ENCODE peak calls at places on chromosomes 13 and 19, in six cellular contexts. T is IMR-90, D is ovary, F is endodermal cell, P is AG10803, Y is PC-3. S is an unnamed sample.
A peak's percentile ranks its signal among the peaks of the same experiment; 100 is the strongest.

GRCh38 chr19:40523322-40524047 is 53.2 kb upstream of the SHKBP1 start:
- DNase-seq in T (peak; percentile 44), Y (peak; percentile 66), D (peak; percentile 68), P (peak; percentile 49), F (peak; percentile 95), S (peak; percentile 67)

GRCh38 chr19:43575955-43576451 is 402 bp downstream of the PINLYP start:
- DNase-seq in Y (no peak), P (no peak), T (no peak), F (no peak), D (peak; percentile 54), S (no peak)

GRCh38 chr13:113649212-113649611 is 8.8 kb downstream of the ATP4B start:
- DNase-seq in T (no peak), Y (no peak), F (peak; percentile 49), D (peak; percentile 19), P (no peak), S (no peak)

GRCh38 chr19:45254044-45254531 is 3.0 kb downstream of the MARK4 start:
- DNase-seq in P (no peak), F (peak; percentile 49), Y (no peak), D (no peak), T (no peak), S (no peak)

GRCh38 chr19:5186293-5187050 is 154.1 kb downstream of the PTPRS start:
- DNase-seq in D (no peak), F (no peak), Y (no peak), P (peak; percentile 98), T (peak; percentile 67), S (no peak)

GRCh38 chr13:30159446-30159839 is 147.9 kb downstream of the KATNAL1 start:
- DNase-seq in F (peak; percentile 55), D (no peak), Y (peak; percentile 22), T (peak; percentile 94), P (peak; percentile 75), S (no peak)

GRCh38 chr19:48372904-48373303 is 8.7 kb downstream of the SYNGR4 start:
- DNase-seq in D (no peak), F (no peak), T (no peak), P (no peak), Y (peak; percentile 88), S (no peak)

GRCh38 chr19:36111200-36111539 is 227 bp downstream of the OVOL3 start:
- DNase-seq in Y (no peak), F (no peak), D (no peak), T (no peak), P (no peak), S (no peak)

GRCh38 chr13:109644069-109644750 is 142.2 kb downstream of the IRS2 start:
- DNase-seq in F (no peak), P (no peak), T (no peak), D (no peak), Y (peak; percentile 75), S (no peak)

GRCh38 chr19:29263305-29264080 is 50.5 kb upstream of the UQCRFS1 start:
- DNase-seq in P (peak; percentile 33), D (peak; percentile 51), T (peak; percentile 17), F (peak; percentile 92), Y (peak; percentile 35), S (no peak)

GRCh38 chr13:24032252-24032651 is 128.3 kb upstream of the SPATA13 start:
- DNase-seq in F (no peak), T (peak; percentile 84), P (peak; percentile 98), D (no peak), Y (no peak), S (no peak)

GRCh38 chr13:114142640-114143490 is 10.4 kb upstream of the RASA3 start:
- DNase-seq in F (peak; percentile 64), D (peak; percentile 23), P (no peak), Y (no peak), T (peak; percentile 65), S (no peak)

GRCh38 chr13:29449726-29450125 is 145.8 kb downstream of the SLC7A1 start:
- DNase-seq in F (no peak), P (no peak), T (no peak), Y (no peak), D (no peak), S (no peak)

GRCh38 chr19:10780368-10780767 is 55.6 kb downstream of the TMED1 start:
- DNase-seq in Y (no peak), P (peak; percentile 24), F (no peak), D (no peak), T (peak; percentile 54), S (peak; percentile 80)

GRCh38 chr19:17281391-17282304 is at the start of gene ANKLE1:
- DNase-seq in P (no peak), D (peak; percentile 52), F (peak; percentile 86), T (no peak), Y (no peak), S (no peak)

GRCh38 chr19:32363175-32363574 is 17.8 kb downstream of the ZNF507 start:
- DNase-seq in T (peak; percentile 45), D (no peak), P (peak; percentile 53), Y (peak; percentile 58), F (no peak), S (no peak)

GRCh38 chr13:75345191-75345590 is 136.8 kb downstream of the TBC1D4 start:
- DNase-seq in Y (no peak), T (peak; percentile 57), D (no peak), P (peak; percentile 6), F (no peak), S (no peak)

GRCh38 chr19:3699741-3700241 is 477 bp downstream of the PIP5K1C start:
- DNase-seq in Y (no peak), F (no peak), D (no peak), P (no peak), T (no peak), S (no peak)

GRCh38 chr19:3699071-3699740 is 1.1 kb downstream of the PIP5K1C start:
- DNase-seq in T (peak; percentile 34), Y (peak; percentile 24), D (peak; percentile 62), P (peak; percentile 76), F (peak; percentile 50), S (peak; percentile 65)

GRCh38 chr19:3697671-3698385 is 2.4 kb downstream of the PIP5K1C start:
- DNase-seq in D (no peak), Y (no peak), F (no peak), T (no peak), P (no peak), S (no peak)

GRCh38 chr19:3697094-3697493 is 3.2 kb downstream of the PIP5K1C start:
- DNase-seq in F (no peak), P (no peak), T (no peak), Y (no peak), D (no peak), S (no peak)

GRCh38 chr19:3698386-3698950 is 1.8 kb downstream of the PIP5K1C start:
- DNase-seq in T (peak; percentile 28), P (no peak), F (no peak), Y (no peak), D (no peak), S (no peak)
- H3K4me3 ChIP-seq in T (no peak overlapping the region), P (peak overlapping the region; percentile 85), F (no peak overlapping the region), Y (no peak overlapping the region), D (peak overlapping the region; percentile 88), S (peak overlapping the region; percentile 94)

DNA sequence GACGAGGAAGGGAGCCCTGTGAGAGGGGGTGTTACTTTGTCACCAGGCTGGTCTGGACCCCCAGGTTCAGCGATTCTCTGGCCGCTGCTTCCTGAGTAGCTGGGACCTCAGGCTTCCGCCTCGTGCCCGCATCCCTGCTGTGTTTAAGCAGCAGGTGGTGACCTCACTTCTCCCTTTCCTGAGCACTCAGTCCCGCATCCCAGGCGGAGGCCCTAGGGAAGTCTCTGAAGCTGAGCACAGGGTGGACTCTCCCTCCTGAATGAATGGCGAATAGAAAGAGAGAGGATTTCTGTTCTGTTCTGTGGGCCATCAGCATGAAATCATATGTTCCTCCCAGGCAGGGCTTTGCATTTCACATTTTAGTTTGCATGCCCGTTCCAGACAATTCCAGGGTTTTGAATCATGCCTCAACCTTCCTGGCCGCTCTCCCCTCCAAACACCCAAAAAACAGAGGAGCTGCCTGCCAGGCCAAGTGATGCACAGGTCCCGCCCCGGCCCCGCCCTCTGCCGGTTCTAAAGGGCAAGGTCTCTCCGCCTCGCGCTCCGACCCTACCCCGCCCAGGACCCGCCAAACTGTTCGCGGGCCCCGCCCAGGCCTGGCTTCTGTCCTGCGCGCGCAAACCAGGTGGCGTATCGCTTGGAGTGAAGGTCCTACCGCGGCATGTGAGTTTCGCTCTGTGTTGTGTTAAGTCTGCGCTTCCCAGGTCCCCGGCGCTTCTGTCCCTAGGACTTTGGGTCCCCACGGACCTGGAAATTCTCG is 35.1 kb upstream of the ZNF808 start:
- DNase-seq in T (no peak), Y (no peak), F (peak; percentile 98), P (no peak), D (no peak), S (peak; percentile 50)
- H3K4me3 ChIP-seq in T (no peak overlapping the region), Y (no peak overlapping the region), F (peak overlapping the region; percentile 76), P (no peak overlapping the region), D (no peak overlapping the region), S (no peak overlapping the region)

GRCh38 chr13:33271759-33272158 is 13.8 kb downstream of the STARD13 start:
- DNase-seq in P (no peak), F (no peak), T (peak; percentile 50), Y (no peak), D (no peak), S (no peak)

GRCh38 chr13:33270906-33271538 is 14.5 kb downstream of the STARD13 start:
- DNase-seq in P (no peak), Y (no peak), D (no peak), F (no peak), T (peak; percentile 49), S (no peak)

GRCh38 chr13:33275916-33276315 is 9.6 kb downstream of the STARD13 start:
- DNase-seq in Y (no peak), T (peak; percentile 76), P (peak; percentile 89), D (no peak), F (no peak), S (no peak)

GRCh38 chr13:33274264-33274663 is 11.3 kb downstream of the STARD13 start:
- DNase-seq in T (no peak), Y (peak; percentile 42), D (no peak), P (no peak), F (no peak), S (no peak)

GRCh38 chr13:33272531-33273124 is 12.9 kb downstream of the STARD13 start:
- DNase-seq in Y (peak; percentile 57), F (no peak), T (no peak), P (no peak), D (no peak), S (no peak)
- H3K4me3 ChIP-seq in Y (no peak overlapping the region), F (no peak overlapping the region), T (no peak overlapping the region), P (no peak overlapping the region), D (no peak overlapping the region), S (no peak overlapping the region)

GRCh38 chr19:12777217-12778019 is 2.1 kb upstream of the HOOK2 start:
- DNase-seq in T (peak; percentile 68), P (peak; percentile 66), Y (peak; percentile 89), D (peak; percentile 89), F (peak; percentile 94), S (peak; percentile 86)

GRCh38 chr19:12782174-12782423 is 6.7 kb upstream of the HOOK2 start:
- DNase-seq in F (peak; percentile 52), D (no peak), P (no peak), T (no peak), Y (no peak), S (no peak)

GRCh38 chr19:12778905-12779161 is 3.5 kb upstream of the HOOK2 start:
- DNase-seq in F (no peak), P (no peak), D (no peak), Y (no peak), T (no peak), S (no peak)

GRCh38 chr19:12778020-12778904 is 2.9 kb upstream of the HOOK2 start:
- DNase-seq in Y (peak; percentile 58), P (peak; percentile 81), D (peak; percentile 86), T (peak; percentile 75), F (peak; percentile 84), S (peak; percentile 90)

GRCh38 chr19:12779162-12779993 is 4.0 kb upstream of the HOOK2 start:
- DNase-seq in D (peak; percentile 84), F (peak; percentile 75), T (peak; percentile 77), P (peak; percentile 76), Y (peak; percentile 27), S (peak; percentile 89)
- H3K4me3 ChIP-seq in D (peak overlapping the region; percentile 49), F (no peak overlapping the region), T (no peak overlapping the region), P (peak overlapping the region; percentile 80), Y (no peak overlapping the region), S (no peak overlapping the region)